ENCODE peak calls at places on chromosomes 1 and 21, in four cellular contexts. Z is midbrain; E is GM04504; S is effector CD4-positive, alpha-beta T cell. Y is an unnamed sample.

GRCh38 chr1:7373251-7373650 is 397.8 kb upstream of the VAMP3 start:
- DNase-seq in Z (no peak), E (no peak), S (no peak), Y (no peak)

GRCh38 chr1:59672851-59673574 is 141.7 kb upstream of the HOOK1 start:
- DNase-seq in Z (no peak), E (no peak), S (no peak), Y (no peak)

GRCh38 chr1:4690951-4691675 is 36.7 kb downstream of the AJAP1 start:
- DNase-seq in E (peak), Z (no peak), S (no peak), Y (no peak)

GRCh38 chr1:8137406-8138244 is 111.5 kb upstream of the ERRFI1 start:
- DNase-seq in S (no peak), E (peak), Z (no peak), Y (peak)

GRCh38 chr1:26541816-26542711 is 12.5 kb downstream of the RPS6KA1 start:
- DNase-seq in E (no peak), S (peak), Z (peak), Y (no peak)

GRCh38 chr21:20999567-21000169 is 1.5 kb downstream of the NCAM2 start:
- DNase-seq in S (no peak), E (peak), Z (peak), Y (no peak)

GRCh38 chr1:184143449-184143848 is 91.9 kb downstream of the TSEN15 start:
- DNase-seq in S (no peak), E (peak), Z (no peak), Y (no peak)

GRCh38 chr1:201389066-201389465 is 10.1 kb downstream of the LAD1 start:
- DNase-seq in E (no peak), Z (no peak), S (no peak), Y (no peak)

GRCh38 chr1:89712420-89712819 is 79.5 kb downstream of the LRRC8C start:
- DNase-seq in S (no peak), E (no peak), Z (no peak), Y (no peak)

GRCh38 chr1:145747398-145748247 is 28.3 kb downstream of the CD160 start:
- DNase-seq in Z (no peak), S (no peak), E (no peak), Y (no peak)

Y was measured in BJ.